ENCODE peak calls at places on chromosomes 4 and X, in seven cellular contexts. D is left lung; S is pancreas; P is CD8-positive, alpha-beta T cell; J is IMR-90; A is hepatocyte; B is endodermal cell. C is an unnamed sample.

GRCh38 chrX:19751068-19751467 is 136.3 kb downstream of the SH3KBP1 start:
- DNase-seq in A (no peak), B (peak; percentile 62), P (no peak), J (no peak), D (no peak), S (no peak), C (no peak)

GRCh38 chr4:40603281-40603680 is 26.4 kb downstream of the RBM47 start:
- DNase-seq in S (no peak), J (no peak), A (no peak), B (no peak), P (no peak), D (no peak), C (no peak)

GRCh38 chr4:118911162-118911791 is 22.6 kb downstream of the SYNPO2 start:
- DNase-seq in D (no peak), A (no peak), S (no peak), P (no peak), B (no peak), J (peak; percentile 78), C (no peak)

GRCh38 chr4:157700898-157701694 is 471.7 kb downstream of the GASK1B start:
- DNase-seq in A (no peak), S (no peak), P (no peak), J (no peak), D (no peak), B (no peak), C (no peak)

GRCh38 chrX:34656842-34657780 is at the start of gene TMEM47:
- DNase-seq in B (peak; percentile 97), P (no peak), S (peak; percentile 69), D (peak; percentile 83), J (peak; percentile 70), A (peak; percentile 93), C (peak; percentile 83)

GRCh38 chr4:57097711-57098110 is 12.5 kb downstream of the IGFBP7 start:
- DNase-seq in A (no peak), J (no peak), P (no peak), D (no peak), B (no peak), S (no peak), C (no peak)

GRCh38 chr4:25810016-25810415 is 52.8 kb downstream of the SEL1L3 start:
- DNase-seq in S (no peak), A (no peak), D (no peak), J (no peak), P (no peak), B (peak; percentile 35), C (no peak)

GRCh38 chr4:153577053-153577452 is 107.0 kb upstream of the TLR2 start:
- DNase-seq in P (no peak), J (no peak), D (no peak), S (no peak), B (no peak), A (no peak), C (no peak)

GRCh38 chr4:2907706-2908293 is 55.4 kb downstream of the NOP14 start:
- DNase-seq in J (no peak), D (no peak), P (no peak), A (peak; percentile 34), B (no peak), S (peak; percentile 59), C (no peak)

GRCh38 chr4:123278755-123279154 is 117.8 kb upstream of the SPRY1 start:
- DNase-seq in D (no peak), J (peak; percentile 51), S (no peak), A (no peak), B (no peak), P (no peak), C (no peak)

GRCh38 chr4:104490770-104491395 is 3.8 kb downstream of the CXXC4 start:
- DNase-seq in J (peak; percentile 17), D (peak; percentile 85), S (peak; percentile 73), A (peak; percentile 87), B (peak; percentile 86), P (peak; percentile 66), C (peak; percentile 88)

GRCh38 chrX:13376857-13377441 is 57.1 kb upstream of the ATXN3L start:
- DNase-seq in P (no peak), D (no peak), B (no peak), S (no peak), A (peak; percentile 72), J (peak; percentile 95), C (no peak)

GRCh38 chr4:93237526-93237925 is 591.0 kb upstream of the ATOH1 start:
- DNase-seq in P (no peak), J (no peak), S (no peak), B (no peak), D (no peak), A (no peak), C (no peak)

GRCh38 chr4:123453006-123453685 is 56.6 kb downstream of the SPRY1 start:
- DNase-seq in A (no peak), S (no peak), D (no peak), P (no peak), J (peak; percentile 43), B (no peak), C (no peak)

GRCh38 chr4:28443786-28444412 is 1583.3 kb downstream of the STIM2 start:
- DNase-seq in B (peak; percentile 78), D (no peak), S (peak; percentile 69), J (peak; percentile 15), P (no peak), A (peak; percentile 23), C (no peak)

GRCh38 chr4:157075811-157076577 is at the start of gene GLRB:
- DNase-seq in D (peak; percentile 85), A (peak; percentile 71), P (no peak), J (peak; percentile 11), S (peak; percentile 21), B (peak; percentile 81), C (peak; percentile 68)

GRCh38 chr4:88697588-88698329 is at the start of gene NAP1L5:
- DNase-seq in S (peak; percentile 35), J (peak; percentile 85), P (peak; percentile 74), A (peak; percentile 63), D (peak; percentile 84), B (peak; percentile 75), C (peak; percentile 79)

GRCh38 chr4:1330761-1331590 is 16.0 kb upstream of the UVSSA start:
- DNase-seq in S (no peak), A (no peak), B (no peak), D (peak; percentile 59), P (peak; percentile 72), J (no peak), C (no peak)

GRCh38 chrX:139204903-139205667 is 325.5 kb upstream of the F9 start:
- DNase-seq in B (peak; percentile 87), A (peak; percentile 70), S (peak; percentile 15), D (peak; percentile 81), P (no peak), J (no peak), C (peak; percentile 45)

GRCh38 chr4:71545168-71545567 is 206.3 kb downstream of the SLC4A4 start:
- DNase-seq in S (no peak), B (no peak), P (no peak), D (no peak), J (peak; percentile 59), A (no peak), C (no peak)

GRCh38 chrX:20641954-20642353 is 375.2 kb upstream of the RPS6KA3 start:
- DNase-seq in P (no peak), A (no peak), J (no peak), D (no peak), B (no peak), S (no peak), C (no peak)

DNA sequence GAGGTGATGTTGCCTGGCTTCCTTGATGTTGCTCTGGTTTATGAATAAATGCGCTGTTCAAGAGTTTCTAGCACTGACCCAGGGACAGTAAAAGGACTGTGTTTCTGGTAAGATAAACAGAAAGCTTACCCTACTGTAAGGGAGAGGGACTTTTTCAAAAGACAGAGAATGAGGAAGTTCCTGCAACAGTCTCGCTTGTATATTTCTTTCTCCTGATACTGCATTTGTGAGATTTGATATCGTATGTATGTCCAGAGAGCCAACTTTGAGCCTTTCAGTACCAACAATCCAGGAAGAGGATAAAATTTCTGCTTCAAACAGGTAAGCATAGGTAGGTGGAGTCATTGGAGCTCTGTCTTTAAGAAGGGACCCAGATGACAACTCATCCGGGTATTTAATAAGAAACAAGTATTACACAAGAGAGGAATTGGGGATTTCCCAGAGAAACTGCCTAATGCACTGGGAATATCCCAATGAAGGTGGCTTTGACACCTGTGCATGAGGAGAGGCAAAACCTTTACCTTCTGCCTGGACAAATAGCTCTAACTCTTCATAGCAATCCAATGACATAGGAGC is 771 bp downstream of the DAPP1 start:
- DNase-seq in J (no peak), D (no peak), P (no peak), B (no peak), S (no peak), A (no peak), C (no peak)
- H3K4me3 ChIP-seq in J (no peak overlapping the region), D (no peak overlapping the region), P (peak overlapping the region; percentile 36), B (no peak overlapping the region), S (peak overlapping the region; percentile 10), A (no peak overlapping the region), C (peak overlapping the region; percentile 49)

GRCh38 chr4:148444296-148445070 is 2.3 kb upstream of the NR3C2 start:
- DNase-seq in P (peak; percentile 75), J (no peak), A (peak; percentile 48), B (peak; percentile 81), S (peak; percentile 35), D (peak; percentile 82), C (peak; percentile 82)
- TF ChIP-seq CTCF in P (peak; percentile 28), J (peak; percentile 3), A (no peak), B (no peak), S (no peak), D (no peak), C (no peak)

DNA sequence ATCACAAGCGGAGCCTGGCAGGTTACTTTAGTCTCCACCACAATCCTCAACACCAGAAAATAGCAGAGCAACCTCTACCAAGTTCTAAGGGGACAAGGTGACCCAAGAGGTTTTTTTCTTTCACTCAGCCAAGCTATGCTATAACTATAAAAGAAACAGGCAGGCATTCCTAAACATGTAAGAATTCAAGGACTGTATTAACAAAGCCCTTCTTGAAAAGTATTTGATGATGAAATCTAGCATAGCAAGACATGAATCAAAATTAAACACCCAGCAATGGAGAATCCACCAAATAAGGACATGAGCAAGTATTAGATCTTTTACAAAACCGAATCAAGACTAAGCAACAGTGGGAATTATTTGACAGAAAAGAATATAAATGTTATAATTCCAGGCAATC is 25.7 kb upstream of the C1QTNF7 start:
- DNase-seq in J (peak; percentile 80), D (no peak), P (no peak), S (no peak), A (no peak), B (no peak), C (no peak)
- H3K4me1 ChIP-seq in J (peaks cover 19% of the 10 kb centered on the region), D (peaks cover 46% of the 10 kb centered on the region), P (peaks cover 28% of the 10 kb centered on the region), S (no peaks in the 10 kb centered on the region), A (peaks cover 14% of the 10 kb centered on the region), B (no peaks in the 10 kb centered on the region), C (peaks cover 41% of the 10 kb centered on the region)

GRCh38 chr4:24598025-24598424 is 13.7 kb upstream of the DHX15 start:
- DNase-seq in B (no peak), J (peak; percentile 12), P (no peak), A (peak; percentile 76), D (peak; percentile 77), S (peak; percentile 41), C (peak; percentile 79)
- H3K4me3 ChIP-seq in B (no peak overlapping the region), J (no peak overlapping the region), P (no peak overlapping the region), A (no peak overlapping the region), D (no peak overlapping the region), S (no peak overlapping the region), C (no peak overlapping the region)

C was measured in upper lobe of right lung.